ENCODE peak calls at places on chromosomes 16 and 17, in eight cellular contexts. C, I, R, T, E, Q, X and P are unnamed samples.
A peak's percentile ranks its signal among the peaks of the same experiment; 100 is the strongest.

GRCh38 chr17:78993241-78993956 is 13.7 kb upstream of the LGALS3BP start:
- DNase-seq in X (peak; percentile 86), C (peak; percentile 15), Q (no peak), R (peak; percentile 47), E (no peak), T (peak; percentile 63), I (peak; percentile 52), P (no peak)

GRCh38 chr17:79608729-79609039 is 2.2 kb downstream of the RBFOX3 start:
- DNase-seq in C (no peak), X (no peak), T (no peak), R (no peak), I (no peak), E (no peak), Q (no peak), P (no peak)

GRCh38 chr16:47888142-47888541 is 267.7 kb downstream of the ABCC12 start:
- DNase-seq in E (no peak), I (no peak), X (no peak), C (no peak), Q (no peak), R (no peak), T (no peak), P (no peak)

GRCh38 chr17:62968445-62968923 is 2.4 kb downstream of the TANC2 start:
- DNase-seq in I (peak; percentile 85), Q (peak; percentile 87), R (peak; percentile 36), C (no peak), E (peak; percentile 34), X (peak; percentile 87), T (peak; percentile 91), P (peak; percentile 84)

GRCh38 chr17:9258115-9259020 is 237.1 kb downstream of the NTN1 start:
- DNase-seq in I (no peak), E (no peak), R (no peak), T (no peak), Q (peak; percentile 83), C (no peak), X (no peak), P (no peak)

GRCh38 chr17:56653877-56654276 is 60.4 kb downstream of the NOG start:
- DNase-seq in E (peak; percentile 26), I (peak; percentile 86), T (peak; percentile 50), X (peak; percentile 90), Q (peak; percentile 35), C (peak; percentile 10), R (peak; percentile 52), P (no peak)

GRCh38 chr17:75325827-75326586 is 36.8 kb upstream of the SLC25A19 start:
- DNase-seq in T (no peak), I (no peak), X (no peak), Q (no peak), E (no peak), R (no peak), C (peak; percentile 45), P (no peak)

GRCh38 chr17:46194393-46195216 is 1.4 kb upstream of the KANSL1 start:
- DNase-seq in R (peak; percentile 53), I (peak; percentile 93), E (peak; percentile 62), X (peak; percentile 94), C (no peak), T (peak; percentile 84), Q (peak; percentile 49), P (no peak)

GRCh38 chr16:15856901-15857778 is at the start of gene MYH11:
- DNase-seq in E (no peak), I (no peak), X (no peak), T (no peak), C (no peak), R (no peak), Q (no peak), P (no peak)

GRCh38 chr17:83159204-83160049 is 80.0 kb downstream of the METRNL start:
- DNase-seq in R (no peak), T (no peak), Q (no peak), X (no peak), E (no peak), I (no peak), C (no peak), P (no peak)

GRCh38 chr17:21376585-21376834 is 353 bp downstream of the KCNJ12 start:
- DNase-seq in Q (no peak), C (no peak), R (no peak), X (no peak), T (no peak), E (no peak), I (no peak), P (no peak)

GRCh38 chr17:68195667-68196393 is 52.0 kb upstream of the AMZ2 start:
- DNase-seq in I (no peak), Q (peak; percentile 29), C (no peak), R (no peak), E (no peak), X (peak; percentile 68), T (no peak), P (no peak)